ENCODE peak calls at places on chromosomes 7 and 10, in four cellular contexts. R, S, V and H are unnamed samples.

GRCh38 chr7:63117-63480 is 129.3 kb upstream of the FAM20C start:
- DNase-seq in S (no peak), V (no peak), R (no peak), H (no peak)

GRCh38 chr7:50477640-50478039 is 27.5 kb upstream of the FIGNL1 start:
- DNase-seq in V (no peak), S (no peak), R (peak; percentile 42), H (no peak)

GRCh38 chr7:28953628-28954027 is 4.5 kb downstream of the TRIL start:
- DNase-seq in V (no peak), S (peak; percentile 71), R (peak; percentile 89), H (no peak)

GRCh38 chr10:110841767-110842267 is 29.9 kb upstream of the PDCD4 start:
- DNase-seq in V (no peak), S (no peak), R (no peak), H (no peak)

GRCh38 chr10:31664803-31665202 is 263.8 kb downstream of the ARHGAP12 start:
- DNase-seq in R (no peak), V (no peak), S (no peak), H (peak; percentile 59)

GRCh38 chr10:49620841-49621378 is 7.1 kb downstream of the CHAT start:
- DNase-seq in V (no peak), R (no peak), S (no peak), H (no peak)

GRCh38 chr7:130277763-130278643 is 11.3 kb downstream of the CPA2 start:
- DNase-seq in S (peak; percentile 60), V (peak; percentile 26), R (peak; percentile 88), H (peak; percentile 63)

GRCh38 chr10:97921581-97922377 is 72.1 kb downstream of the GOLGA7B start:
- DNase-seq in R (no peak), V (no peak), S (peak; percentile 10), H (no peak)

GRCh38 chr10:14063531-14064317 is 267.0 kb downstream of the FRMD4A start:
- DNase-seq in S (peak; percentile 95), R (peak; percentile 91), V (no peak), H (no peak)

GRCh38 chr10:95360122-95360715 is 69.4 kb upstream of the PDLIM1 start:
- DNase-seq in V (no peak), R (peak; percentile 39), S (no peak), H (no peak)

GRCh38 chr7:124758327-124758726 is 7.3 kb downstream of the GPR37 start:
- DNase-seq in R (peak; percentile 7), V (no peak), S (no peak), H (no peak)

GRCh38 chr7:101594790-101595189 is 34.3 kb downstream of the MYL10 start:
- DNase-seq in R (no peak), S (no peak), V (no peak), H (no peak)

GRCh38 chr10:29585488-29585976 is 49.2 kb downstream of the SVIL start:
- DNase-seq in R (no peak), V (no peak), S (no peak), H (peak; percentile 62)

GRCh38 chr7:84245831-84246230 is 51.2 kb upstream of the SEMA3A start:
- DNase-seq in S (no peak), V (no peak), R (no peak), H (no peak)

GRCh38 chr7:139374246-139374645 is 14.6 kb downstream of the LUC7L2 start:
- DNase-seq in S (no peak), R (no peak), V (no peak), H (no peak)

GRCh38 chr10:133335238-133336122 is 1.2 kb downstream of the CALY start:
- DNase-seq in V (peak; percentile 63), R (peak; percentile 69), S (peak; percentile 29), H (peak; percentile 81)

GRCh38 chr10:132632851-132633684 is 95.5 kb downstream of the INPP5A start:
- DNase-seq in R (no peak), V (no peak), S (peak; percentile 76), H (peak; percentile 15)

GRCh38 chr10:32104181-32104580 is 48.0 kb upstream of the KIF5B start:
- DNase-seq in S (peak; percentile 41), R (peak; percentile 44), V (no peak), H (no peak)

GRCh38 chr10:116723428-116724281 is 18.7 kb downstream of the HSPA12A start:
- DNase-seq in V (no peak), S (no peak), R (no peak), H (no peak)

GRCh38 chr7:128892521-128893250 is 17.8 kb downstream of the KCP start:
- DNase-seq in S (no peak), V (no peak), R (no peak), H (no peak)

GRCh38 chr10:107656932-107657331 is 492.4 kb upstream of the SORCS1 start:
- DNase-seq in R (no peak), V (no peak), S (no peak), H (no peak)
- H3K9me3 ChIP-seq in R (no peaks in the 10 kb centered on the region), V (no peaks in the 10 kb centered on the region), S (peaks cover 4% of the 10 kb centered on the region), H (no peaks in the 10 kb centered on the region)

GRCh38 chr10:129307141-129307540 is 159.9 kb upstream of the MGMT start:
- DNase-seq in S (no peak), V (no peak), R (no peak), H (no peak)
- H3K27ac ChIP-seq in S (no peak overlapping the region), V (no peak overlapping the region), R (no peak overlapping the region), H (no peak overlapping the region)

GRCh38 chr10:7335977-7336376 is 74.9 kb downstream of the SFMBT2 start:
- DNase-seq in S (no peak), R (no peak), V (no peak), H (no peak)
- H3K9me3 ChIP-seq in S (no peaks in the 10 kb centered on the region), R (no peaks in the 10 kb centered on the region), V (no peaks in the 10 kb centered on the region), H (no peaks in the 10 kb centered on the region)

GRCh38 chr10:79269969-79270368 is 77.3 kb upstream of the PPIF start:
- DNase-seq in V (no peak), R (no peak), S (no peak), H (no peak)
- H3K27ac ChIP-seq in V (no peak overlapping the region), R (no peak overlapping the region), S (no peak overlapping the region), H (no peak overlapping the region)